ENCODE peak calls at places on chromosomes 1 and 21, in nine cellular contexts. One of them, this sample, is unnamed.

GRCh38 chr1:170853302-170853701 is 82.0 kb upstream of the MROH9 start:
- DNase-seq in IMR-90: no peak
- DNase-seq in AG04450: no peak
- DNase-seq in ascending aorta: no peak
- DNase-seq in prostate gland: no peak
- DNase-seq in tibial artery: no peak
- DNase-seq in esophagus squamous epithelium: no peak
- DNase-seq in CD8-positive, alpha-beta memory T cell: no peak
- DNase-seq in cardiac muscle cell: no peak
- DNase-seq in this sample: no peak

GRCh38 chr1:47225430-47226100 is 6.5 kb downstream of the TAL1 start:
- DNase-seq in cardiac muscle cell: no peak
- DNase-seq in tibial artery: no peak
- DNase-seq in AG04450: no peak
- DNase-seq in ascending aorta: no peak
- DNase-seq in esophagus squamous epithelium: no peak
- DNase-seq in IMR-90: no peak
- DNase-seq in CD8-positive, alpha-beta memory T cell: no peak
- DNase-seq in prostate gland: no peak
- DNase-seq in this sample: no peak

GRCh38 chr1:204072951-204073836 is at the start of gene SOX13:
- DNase-seq in cardiac muscle cell: peak
- DNase-seq in esophagus squamous epithelium: no peak
- DNase-seq in CD8-positive, alpha-beta memory T cell: peak
- DNase-seq in tibial artery: peak
- DNase-seq in ascending aorta: peak
- DNase-seq in AG04450: peak
- DNase-seq in IMR-90: peak
- DNase-seq in prostate gland: peak
- DNase-seq in this sample: peak

GRCh38 chr1:180912211-180912800 is 391 bp upstream of the KIAA1614 start:
- DNase-seq in cardiac muscle cell: peak
- DNase-seq in prostate gland: no peak
- DNase-seq in IMR-90: peak
- DNase-seq in tibial artery: peak
- DNase-seq in AG04450: no peak
- DNase-seq in ascending aorta: no peak
- DNase-seq in CD8-positive, alpha-beta memory T cell: no peak
- DNase-seq in esophagus squamous epithelium: no peak
- DNase-seq in this sample: no peak

GRCh38 chr1:65148548-65149390 is 766 bp downstream of the AK4 start:
- DNase-seq in cardiac muscle cell: peak
- DNase-seq in esophagus squamous epithelium: no peak
- DNase-seq in prostate gland: peak
- DNase-seq in tibial artery: peak
- DNase-seq in IMR-90: peak
- DNase-seq in CD8-positive, alpha-beta memory T cell: peak
- DNase-seq in ascending aorta: no peak
- DNase-seq in AG04450: no peak
- DNase-seq in this sample: no peak

GRCh38 chr1:202125611-202126010 is 2.9 kb downstream of the GPR37L1 start:
- DNase-seq in tibial artery: no peak
- DNase-seq in CD8-positive, alpha-beta memory T cell: no peak
- DNase-seq in prostate gland: no peak
- DNase-seq in cardiac muscle cell: no peak
- DNase-seq in AG04450: no peak
- DNase-seq in esophagus squamous epithelium: no peak
- DNase-seq in ascending aorta: no peak
- DNase-seq in IMR-90: no peak
- DNase-seq in this sample: no peak

GRCh38 chr1:152497273-152497672 is 13.3 kb upstream of the LCE5A start:
- DNase-seq in esophagus squamous epithelium: no peak
- DNase-seq in prostate gland: no peak
- DNase-seq in tibial artery: no peak
- DNase-seq in ascending aorta: no peak
- DNase-seq in IMR-90: no peak
- DNase-seq in CD8-positive, alpha-beta memory T cell: no peak
- DNase-seq in cardiac muscle cell: peak
- DNase-seq in AG04450: no peak
- DNase-seq in this sample: no peak

GRCh38 chr21:34801519-34802132 is 132.8 kb downstream of the CLIC6 start:
- DNase-seq in cardiac muscle cell: peak
- DNase-seq in esophagus squamous epithelium: no peak
- DNase-seq in CD8-positive, alpha-beta memory T cell: peak
- DNase-seq in prostate gland: no peak
- DNase-seq in IMR-90: no peak
- DNase-seq in AG04450: no peak
- DNase-seq in tibial artery: no peak
- DNase-seq in ascending aorta: no peak
- DNase-seq in this sample: no peak

GRCh38 chr1:217482356-217483102 is 148.4 kb downstream of the GPATCH2 start:
- DNase-seq in AG04450: peak
- DNase-seq in IMR-90: peak
- DNase-seq in prostate gland: no peak
- DNase-seq in ascending aorta: no peak
- DNase-seq in CD8-positive, alpha-beta memory T cell: no peak
- DNase-seq in esophagus squamous epithelium: no peak
- DNase-seq in tibial artery: no peak
- DNase-seq in cardiac muscle cell: peak
- DNase-seq in this sample: peak

GRCh38 chr1:66684353-66684752 is 67.9 kb upstream of the DYNLT5 start:
- DNase-seq in esophagus squamous epithelium: no peak
- DNase-seq in tibial artery: no peak
- DNase-seq in CD8-positive, alpha-beta memory T cell: no peak
- DNase-seq in IMR-90: no peak
- DNase-seq in cardiac muscle cell: no peak
- DNase-seq in AG04450: no peak
- DNase-seq in ascending aorta: no peak
- DNase-seq in prostate gland: no peak
- DNase-seq in this sample: no peak

GRCh38 chr1:172662464-172663109 is 3.7 kb downstream of the FASLG start:
- DNase-seq in CD8-positive, alpha-beta memory T cell: peak
- DNase-seq in AG04450: peak
- DNase-seq in cardiac muscle cell: peak
- DNase-seq in ascending aorta: peak
- DNase-seq in tibial artery: no peak
- DNase-seq in IMR-90: peak
- DNase-seq in prostate gland: peak
- DNase-seq in esophagus squamous epithelium: peak
- DNase-seq in this sample: peak

GRCh38 chr21:40754466-40754865 is 92.5 kb downstream of the DSCAM start:
- DNase-seq in ascending aorta: no peak
- DNase-seq in CD8-positive, alpha-beta memory T cell: no peak
- DNase-seq in prostate gland: no peak
- DNase-seq in AG04450: no peak
- DNase-seq in cardiac muscle cell: no peak
- DNase-seq in IMR-90: no peak
- DNase-seq in esophagus squamous epithelium: no peak
- DNase-seq in tibial artery: no peak
- DNase-seq in this sample: no peak

GRCh38 chr21:26918318-26919065 is 48.4 kb downstream of the ADAMTS5 start:
- DNase-seq in CD8-positive, alpha-beta memory T cell: no peak
- DNase-seq in tibial artery: no peak
- DNase-seq in ascending aorta: no peak
- DNase-seq in cardiac muscle cell: peak
- DNase-seq in prostate gland: no peak
- DNase-seq in IMR-90: peak
- DNase-seq in esophagus squamous epithelium: no peak
- DNase-seq in AG04450: peak
- DNase-seq in this sample: no peak

DNA sequence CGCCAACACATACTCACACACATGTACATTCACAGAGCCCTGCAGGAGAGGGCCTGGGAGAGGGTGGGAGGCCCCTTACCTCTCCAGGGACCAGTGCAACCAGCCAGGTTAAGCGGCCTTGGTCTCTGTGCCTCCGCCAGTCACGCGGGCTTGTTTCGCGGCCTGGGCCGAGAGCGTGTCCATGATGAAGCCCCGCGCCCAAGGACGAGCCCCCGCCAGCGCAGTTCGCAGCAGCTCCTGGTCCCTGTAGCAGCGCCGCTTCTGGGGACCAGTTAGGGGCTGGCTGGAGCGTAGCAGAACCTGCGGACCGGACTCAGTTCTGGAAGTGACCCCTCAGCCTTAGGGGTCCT is 7.3 kb upstream of the FAM167B start:
- DNase-seq in tibial artery: peak
- DNase-seq in CD8-positive, alpha-beta memory T cell: no peak
- DNase-seq in esophagus squamous epithelium: no peak
- DNase-seq in IMR-90: no peak
- DNase-seq in AG04450: no peak
- DNase-seq in prostate gland: no peak
- DNase-seq in cardiac muscle cell: no peak
- DNase-seq in ascending aorta: no peak
- DNase-seq in this sample: no peak
- H3K27ac ChIP-seq in tibial artery: peak
- H3K27ac ChIP-seq in CD8-positive, alpha-beta memory T cell: no peak
- H3K27ac ChIP-seq in esophagus squamous epithelium: peak
- H3K27ac ChIP-seq in IMR-90: no peak
- H3K27ac ChIP-seq in AG04450: peak
- H3K27ac ChIP-seq in prostate gland: peak
- H3K27ac ChIP-seq in cardiac muscle cell: peak
- H3K27ac ChIP-seq in ascending aorta: peak
- H3K27ac ChIP-seq in this sample: no peak

DNA sequence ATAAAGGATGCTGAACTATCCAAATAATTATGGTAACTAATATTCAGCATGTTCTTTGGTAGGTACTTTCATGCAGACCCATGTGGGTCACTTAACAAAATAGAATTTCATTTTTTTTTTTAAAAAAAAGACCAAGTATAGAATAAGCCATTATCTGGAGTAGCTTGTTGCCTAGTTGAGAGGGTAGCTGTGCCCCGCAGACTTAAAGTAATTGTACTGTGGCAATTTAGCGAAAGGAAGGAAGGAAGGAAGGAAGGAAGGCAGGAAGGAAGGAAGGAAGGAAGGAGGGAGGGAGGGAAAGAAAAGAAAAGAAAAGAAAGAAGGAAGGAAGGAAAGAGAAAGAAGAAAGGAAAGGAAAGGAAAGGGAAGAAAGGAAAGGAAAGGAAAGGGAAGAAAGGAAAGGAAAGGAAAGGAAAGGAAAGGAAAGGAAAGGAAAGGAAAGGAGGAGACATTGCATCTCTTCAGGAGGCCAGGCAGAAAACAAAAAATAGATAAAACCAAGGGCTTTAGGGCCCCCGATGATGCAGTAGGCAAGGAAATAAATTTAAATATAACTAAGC is 35.3 kb upstream of the C1orf21 start:
- DNase-seq in tibial artery: no peak
- DNase-seq in CD8-positive, alpha-beta memory T cell: no peak
- DNase-seq in IMR-90: no peak
- DNase-seq in prostate gland: no peak
- DNase-seq in AG04450: no peak
- DNase-seq in ascending aorta: no peak
- DNase-seq in esophagus squamous epithelium: no peak
- DNase-seq in cardiac muscle cell: no peak
- DNase-seq in this sample: no peak
- H3K27ac ChIP-seq in tibial artery: no peak
- H3K27ac ChIP-seq in CD8-positive, alpha-beta memory T cell: no peak
- H3K27ac ChIP-seq in IMR-90: no peak
- H3K27ac ChIP-seq in prostate gland: peak
- H3K27ac ChIP-seq in AG04450: no peak
- H3K27ac ChIP-seq in ascending aorta: no peak
- H3K27ac ChIP-seq in esophagus squamous epithelium: no peak
- H3K27ac ChIP-seq in cardiac muscle cell: no peak
- H3K27ac ChIP-seq in this sample: no peak

GRCh38 chr1:183653876-183654451 is 848 bp upstream of the APOBEC4 start:
- DNase-seq in CD8-positive, alpha-beta memory T cell: no peak
- DNase-seq in tibial artery: no peak
- DNase-seq in ascending aorta: no peak
- DNase-seq in prostate gland: no peak
- DNase-seq in IMR-90: no peak
- DNase-seq in esophagus squamous epithelium: no peak
- DNase-seq in AG04450: no peak
- DNase-seq in cardiac muscle cell: no peak
- DNase-seq in this sample: no peak
- H3K27ac ChIP-seq in CD8-positive, alpha-beta memory T cell: no peak
- H3K27ac ChIP-seq in tibial artery: no peak
- H3K27ac ChIP-seq in ascending aorta: no peak
- H3K27ac ChIP-seq in prostate gland: no peak
- H3K27ac ChIP-seq in IMR-90: no peak
- H3K27ac ChIP-seq in esophagus squamous epithelium: no peak
- H3K27ac ChIP-seq in AG04450: no peak
- H3K27ac ChIP-seq in cardiac muscle cell: peak
- H3K27ac ChIP-seq in this sample: no peak

DNA sequence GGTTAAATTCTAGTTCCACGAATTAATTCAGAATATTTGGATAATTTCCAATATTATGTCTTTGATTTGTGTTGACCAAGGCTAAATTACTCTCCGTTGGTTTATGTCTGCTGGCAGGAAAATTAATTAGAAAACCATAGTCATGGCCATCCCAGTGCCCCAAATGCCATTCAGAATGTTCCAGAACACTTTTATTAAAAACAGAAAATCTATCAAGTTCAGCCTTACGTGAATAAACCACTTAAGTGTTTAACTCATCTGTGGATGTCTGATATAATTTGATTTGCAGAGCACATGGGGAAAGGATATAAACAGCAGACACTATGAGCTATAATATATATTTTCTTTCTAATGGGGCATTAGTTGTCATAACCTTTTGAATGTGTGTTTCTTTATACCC is 480.7 kb downstream of the MRPL39 start:
- DNase-seq in AG04450: no peak
- DNase-seq in ascending aorta: no peak
- DNase-seq in esophagus squamous epithelium: no peak
- DNase-seq in tibial artery: no peak
- DNase-seq in IMR-90: no peak
- DNase-seq in prostate gland: no peak
- DNase-seq in cardiac muscle cell: no peak
- DNase-seq in CD8-positive, alpha-beta memory T cell: no peak
- DNase-seq in this sample: no peak
- H3K27ac ChIP-seq in AG04450: no peak
- H3K27ac ChIP-seq in ascending aorta: no peak
- H3K27ac ChIP-seq in esophagus squamous epithelium: no peak
- H3K27ac ChIP-seq in tibial artery: no peak
- H3K27ac ChIP-seq in IMR-90: no peak
- H3K27ac ChIP-seq in prostate gland: no peak
- H3K27ac ChIP-seq in cardiac muscle cell: no peak
- H3K27ac ChIP-seq in CD8-positive, alpha-beta memory T cell: no peak
- H3K27ac ChIP-seq in this sample: no peak